ENCODE peak calls at places on chromosomes 11 and 22, in ten cellular contexts. B, W, R, H, M, P, J, F, D and L are unnamed samples.
A peak's percentile ranks its signal among the peaks of the same experiment; 100 is the strongest.

GRCh38 chr11:413120-414081 is 1.4 kb downstream of the SIGIRR start:
- DNase-seq in B (no peak), W (peak; percentile 57), R (no peak), H (no peak), M (no peak), P (no peak), J (peak; percentile 66), F (peak; percentile 71), D (no peak), L (no peak)

GRCh38 chr11:3132271-3132781 is 32.8 kb downstream of the OSBPL5 start:
- DNase-seq in B (no peak), W (no peak), R (no peak), H (no peak), M (no peak), P (no peak), J (peak; percentile 17), F (peak; percentile 38), D (no peak), L (no peak)

GRCh38 chr11:42960521-42961088 is 351.2 kb upstream of the API5 start:
- DNase-seq in B (no peak), W (no peak), R (no peak), H (no peak), M (no peak), P (no peak), J (no peak), F (no peak), D (no peak), L (no peak)

GRCh38 chr11:114311946-114312345 is 15.7 kb downstream of the NNMT start:
- DNase-seq in B (no peak), W (no peak), R (no peak), H (no peak), M (no peak), P (no peak), J (no peak), F (no peak), D (no peak), L (no peak)

GRCh38 chr11:112795896-112796686 is 165.1 kb upstream of the NCAM1 start:
- DNase-seq in B (no peak), W (no peak), R (peak; percentile 51), H (peak; percentile 17), M (no peak), P (no peak), J (no peak), F (no peak), D (no peak), L (no peak)

GRCh38 chr22:42585096-42585495 is 29.6 kb downstream of the POLDIP3 start:
- DNase-seq in B (no peak), W (no peak), R (no peak), H (no peak), M (no peak), P (no peak), J (no peak), F (no peak), D (no peak), L (no peak)

GRCh38 chr11:13440100-13440855 is 22.7 kb downstream of the BTBD10 start:
- DNase-seq in B (no peak), W (no peak), R (peak; percentile 60), H (peak; percentile 34), M (no peak), P (no peak), J (no peak), F (no peak), D (peak; percentile 96), L (no peak)

GRCh38 chr11:90874281-90874680 is 651.4 kb upstream of the CHORDC1 start:
- DNase-seq in B (no peak), W (no peak), R (no peak), H (no peak), M (no peak), P (no peak), J (no peak), F (no peak), D (no peak), L (no peak)

GRCh38 chr11:130801287-130802146 is 114.8 kb downstream of the SNX19 start:
- DNase-seq in B (no peak), W (no peak), R (no peak), H (no peak), M (no peak), P (no peak), J (no peak), F (no peak), D (no peak), L (no peak)

GRCh38 chr11:88555018-88555828 is 217.7 kb upstream of the CTSC start:
- DNase-seq in B (peak; percentile 61), W (no peak), R (peak; percentile 51), H (peak; percentile 51), M (no peak), P (no peak), J (no peak), F (no peak), D (peak; percentile 99), L (no peak)

GRCh38 chr11:12818333-12819015 is 144.3 kb downstream of the TEAD1 start:
- DNase-seq in B (no peak), W (no peak), R (no peak), H (no peak), M (no peak), P (no peak), J (no peak), F (no peak), D (no peak), L (no peak)

GRCh38 chr11:28257761-28258160 is 149.6 kb downstream of the METTL15 start:
- DNase-seq in B (no peak), W (no peak), R (no peak), H (no peak), M (no peak), P (no peak), J (no peak), F (no peak), D (no peak), L (no peak)

GRCh38 chr11:125224391-125225015 is 60.0 kb downstream of the PKNOX2 start:
- DNase-seq in B (peak; percentile 73), W (no peak), R (no peak), H (peak; percentile 42), M (peak; percentile 43), P (no peak), J (no peak), F (no peak), D (peak; percentile 45), L (peak; percentile 18)

GRCh38 chr22:49094858-49095257 is 732.8 kb downstream of the BRD1 start:
- DNase-seq in B (no peak), W (no peak), R (no peak), H (no peak), M (no peak), P (no peak), J (no peak), F (no peak), D (no peak), L (no peak)

GRCh38 chr11:118374729-118375128 is 15.3 kb downstream of the UBE4A start:
- DNase-seq in B (no peak), W (no peak), R (no peak), H (no peak), M (no peak), P (no peak), J (no peak), F (no peak), D (no peak), L (no peak)

GRCh38 chr11:103091024-103091423 is 936 bp downstream of the DCUN1D5 start:
- DNase-seq in B (no peak), W (no peak), R (no peak), H (peak; percentile 14), M (peak; percentile 16), P (peak; percentile 5), J (no peak), F (no peak), D (peak; percentile 29), L (no peak)

GRCh38 chr11:64724863-64725535 is 2.0 kb upstream of the NRXN2 start:
- DNase-seq in B (no peak), W (no peak), R (peak; percentile 54), H (peak; percentile 48), M (no peak), P (no peak), J (no peak), F (peak; percentile 48), D (no peak), L (no peak)

GRCh38 chr22:43624144-43624998 is 187.7 kb downstream of the EFCAB6 start:
- DNase-seq in B (no peak), W (no peak), R (no peak), H (no peak), M (no peak), P (no peak), J (no peak), F (no peak), D (no peak), L (no peak)

GRCh38 chr11:78161346-78161745 is 21.9 kb upstream of the ALG8 start:
- DNase-seq in B (no peak), W (no peak), R (no peak), H (no peak), M (no peak), P (no peak), J (no peak), F (peak; percentile 39), D (no peak), L (no peak)
- H3K4me1 ChIP-seq in B (peaks cover 10% of the 10 kb centered on the region), W (no peaks in the 10 kb centered on the region), R (no peaks in the 10 kb centered on the region), H (no peaks in the 10 kb centered on the region), M (no peaks in the 10 kb centered on the region), P (peaks cover 8% of the 10 kb centered on the region), J (no peaks in the 10 kb centered on the region), F (no peaks in the 10 kb centered on the region), D (no peaks in the 10 kb centered on the region), L (no peaks in the 10 kb centered on the region)

GRCh38 chr11:8248786-8249185 is 14.9 kb downstream of the LMO1 start:
- DNase-seq in B (no peak), W (no peak), R (no peak), H (no peak), M (no peak), P (no peak), J (no peak), F (peak; percentile 51), D (no peak), L (no peak)
- H3K4me1 ChIP-seq in B (no peaks in the 10 kb centered on the region), W (no peaks in the 10 kb centered on the region), R (no peaks in the 10 kb centered on the region), H (no peaks in the 10 kb centered on the region), M (peaks cover 4% of the 10 kb centered on the region), P (no peaks in the 10 kb centered on the region), J (no peaks in the 10 kb centered on the region), F (no peaks in the 10 kb centered on the region), D (peaks cover 6% of the 10 kb centered on the region), L (no peaks in the 10 kb centered on the region)

DNA sequence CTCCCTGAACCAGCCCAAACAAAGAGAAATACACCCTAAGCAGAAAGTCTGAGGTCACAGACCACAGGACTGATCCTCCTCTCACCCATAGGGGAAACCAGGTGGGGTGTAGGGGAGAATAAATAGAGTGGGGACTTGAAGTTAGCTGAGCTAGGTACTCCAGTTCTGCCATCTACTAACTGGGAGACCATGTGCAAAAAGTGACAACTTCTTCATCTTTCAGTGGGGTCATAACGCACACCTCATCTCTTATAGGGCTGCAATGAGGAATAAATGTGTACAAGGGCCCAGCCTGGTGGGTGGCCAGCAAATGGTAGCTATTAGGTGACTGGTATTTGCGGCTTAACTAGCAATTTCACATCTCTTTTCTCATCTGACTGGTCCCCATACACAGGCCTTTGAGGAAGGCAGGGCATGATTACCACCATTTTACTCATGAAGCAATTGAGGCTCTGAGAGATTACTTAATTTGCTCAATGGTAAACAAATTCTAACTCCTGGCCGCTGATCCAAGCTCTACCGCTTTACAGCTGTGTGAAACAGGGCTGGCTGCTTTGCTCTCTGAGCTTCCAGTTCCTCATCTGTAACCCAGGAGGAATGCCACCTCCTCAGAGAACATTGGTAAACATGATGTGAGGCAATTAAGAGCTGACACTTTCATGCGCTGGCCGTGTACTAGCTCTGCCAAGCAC is 16.6 kb downstream of the TBC1D10A start:
- DNase-seq in B (peak; percentile 80), W (peak; percentile 71), R (no peak), H (peak; percentile 68), M (no peak), P (no peak), J (peak; percentile 69), F (no peak), D (no peak), L (peak; percentile 73)
- H3K4me1 ChIP-seq in B (peaks cover 90% of the 10 kb centered on the region), W (peaks cover 99% of the 10 kb centered on the region), R (peaks cover 42% of the 10 kb centered on the region), H (peaks cover 47% of the 10 kb centered on the region), M (peaks cover 6% of the 10 kb centered on the region), P (peaks cover 4% of the 10 kb centered on the region), J (peaks cover 52% of the 10 kb centered on the region), F (peaks cover 100% of the 10 kb centered on the region), D (peaks cover 14% of the 10 kb centered on the region), L (peaks cover 88% of the 10 kb centered on the region)

GRCh38 chr11:68379216-68379615 is 66.8 kb downstream of the LRP5 start:
- DNase-seq in B (no peak), W (no peak), R (no peak), H (no peak), M (no peak), P (no peak), J (no peak), F (no peak), D (peak; percentile 48), L (no peak)
- H3K4me1 ChIP-seq in B (peaks cover 90% of the 10 kb centered on the region), W (no peaks in the 10 kb centered on the region), R (peaks cover 34% of the 10 kb centered on the region), H (peaks cover 43% of the 10 kb centered on the region), M (no peaks in the 10 kb centered on the region), P (peaks cover 23% of the 10 kb centered on the region), J (peaks cover 33% of the 10 kb centered on the region), F (peaks cover 95% of the 10 kb centered on the region), D (peaks cover 56% of the 10 kb centered on the region), L (peaks cover 37% of the 10 kb centered on the region)